ENCODE peak calls at places on chromosomes 7 and 10, in six cellular contexts. One of them, this sample, is unnamed.

GRCh38 chr10:124996854-124997215 is 54.9 kb downstream of the ZRANB1 start:
- DNase-seq in transverse colon: peak
- DNase-seq in lower leg skin: peak
- DNase-seq in IMR-90: no peak
- DNase-seq in tibial nerve: no peak
- DNase-seq in prostate gland: no peak
- DNase-seq in this sample: no peak

GRCh38 chr10:29555091-29555745 is 79.6 kb downstream of the SVIL start:
- DNase-seq in transverse colon: no peak
- DNase-seq in lower leg skin: no peak
- DNase-seq in IMR-90: peak
- DNase-seq in tibial nerve: no peak
- DNase-seq in prostate gland: no peak
- DNase-seq in this sample: no peak

GRCh38 chr7:100353685-100354330 is 4.1 kb upstream of the PILRB start:
- DNase-seq in transverse colon: no peak
- DNase-seq in lower leg skin: no peak
- DNase-seq in IMR-90: no peak
- DNase-seq in tibial nerve: no peak
- DNase-seq in prostate gland: no peak
- DNase-seq in this sample: peak

GRCh38 chr10:121096617-121097431 is 245.7 kb downstream of the WDR11 start:
- DNase-seq in transverse colon: peak
- DNase-seq in lower leg skin: no peak
- DNase-seq in IMR-90: no peak
- DNase-seq in tibial nerve: peak
- DNase-seq in prostate gland: no peak
- DNase-seq in this sample: no peak

GRCh38 chr7:80186721-80187120 is 52.1 kb downstream of the GNAI1 start:
- DNase-seq in transverse colon: no peak
- DNase-seq in lower leg skin: no peak
- DNase-seq in IMR-90: no peak
- DNase-seq in tibial nerve: no peak
- DNase-seq in prostate gland: no peak
- DNase-seq in this sample: no peak

GRCh38 chr10:125002423-125003145 is 60.7 kb downstream of the ZRANB1 start:
- DNase-seq in transverse colon: no peak
- DNase-seq in lower leg skin: no peak
- DNase-seq in IMR-90: no peak
- DNase-seq in tibial nerve: no peak
- DNase-seq in prostate gland: no peak
- DNase-seq in this sample: peak

GRCh38 chr10:101566333-101567164 is 21.5 kb downstream of the POLL start:
- DNase-seq in transverse colon: no peak
- DNase-seq in lower leg skin: no peak
- DNase-seq in IMR-90: peak
- DNase-seq in tibial nerve: no peak
- DNase-seq in prostate gland: no peak
- DNase-seq in this sample: no peak

GRCh38 chr10:62380002-62380401 is 5.8 kb downstream of the ZNF365 start:
- DNase-seq in transverse colon: no peak
- DNase-seq in lower leg skin: no peak
- DNase-seq in IMR-90: peak
- DNase-seq in tibial nerve: no peak
- DNase-seq in prostate gland: no peak
- DNase-seq in this sample: no peak

GRCh38 chr7:1934756-1935155 is 264.7 kb downstream of the ELFN1 start:
- DNase-seq in transverse colon: no peak
- DNase-seq in lower leg skin: no peak
- DNase-seq in IMR-90: no peak
- DNase-seq in tibial nerve: no peak
- DNase-seq in prostate gland: no peak
- DNase-seq in this sample: no peak

GRCh38 chr10:88088441-88089340 is 225.3 kb downstream of the PTEN start:
- DNase-seq in transverse colon: no peak
- DNase-seq in lower leg skin: no peak
- DNase-seq in IMR-90: no peak
- DNase-seq in tibial nerve: no peak
- DNase-seq in prostate gland: peak
- DNase-seq in this sample: no peak

GRCh38 chr7:106420210-106420609 is 135.4 kb upstream of the NAMPT start:
- DNase-seq in transverse colon: no peak
- DNase-seq in lower leg skin: no peak
- DNase-seq in IMR-90: no peak
- DNase-seq in tibial nerve: no peak
- DNase-seq in prostate gland: no peak
- DNase-seq in this sample: no peak

GRCh38 chr7:116236020-116236630 is 25.8 kb downstream of the TES start:
- DNase-seq in transverse colon: peak
- DNase-seq in lower leg skin: peak
- DNase-seq in IMR-90: peak
- DNase-seq in tibial nerve: peak
- DNase-seq in prostate gland: peak
- DNase-seq in this sample: peak

DNA sequence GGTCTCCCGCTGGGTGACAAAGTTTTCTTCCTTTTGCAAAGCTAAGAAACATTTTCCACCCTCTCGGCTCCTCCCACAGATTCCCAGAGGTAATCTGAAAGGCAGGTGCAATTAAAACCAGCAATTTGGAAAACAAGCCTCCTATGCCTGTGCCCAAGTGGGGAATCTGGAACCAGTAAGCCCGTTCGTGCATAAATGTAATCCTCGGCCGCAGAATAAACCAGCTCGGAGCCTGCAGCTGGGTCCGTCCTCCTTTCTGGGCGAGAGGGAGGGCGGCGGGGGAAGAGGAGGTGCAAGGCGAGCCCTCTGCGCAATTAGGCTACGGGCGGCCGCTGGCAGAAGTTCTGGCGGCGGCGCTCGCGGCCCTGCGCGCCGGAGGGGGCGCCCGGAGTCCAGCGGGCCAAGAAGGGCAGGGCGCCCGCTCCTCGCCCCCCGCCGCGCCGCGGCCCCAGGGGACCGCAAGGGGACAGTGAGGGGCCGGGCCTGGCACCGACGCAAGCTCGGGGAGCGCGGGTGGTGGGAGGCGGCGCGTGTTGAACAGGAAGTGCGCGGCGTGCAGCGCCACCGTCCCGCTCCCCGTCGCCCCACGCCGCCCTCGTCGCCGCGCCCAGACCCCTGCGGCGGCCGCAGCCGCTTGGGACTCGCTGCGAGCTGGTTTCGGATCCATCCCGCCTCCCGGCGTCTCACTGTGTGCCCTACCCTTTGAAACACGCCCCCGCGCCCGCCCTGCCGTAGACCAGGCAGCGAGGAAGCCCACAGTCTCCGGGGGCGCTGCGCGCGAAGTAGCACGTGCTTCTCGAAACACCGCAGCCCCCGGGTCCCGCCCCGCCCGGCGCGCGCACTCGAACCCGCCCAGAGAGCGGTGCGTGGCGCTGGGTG is at the start of gene PRKAG2:
- DNase-seq in transverse colon: peak
- DNase-seq in lower leg skin: peak
- DNase-seq in IMR-90: no peak
- DNase-seq in tibial nerve: peak
- DNase-seq in prostate gland: peak
- DNase-seq in this sample: peak
- TF ChIP-seq POLR2A in transverse colon: peak
- TF ChIP-seq POLR2A in lower leg skin: no peak
- TF ChIP-seq POLR2A in IMR-90: no peak
- TF ChIP-seq POLR2A in tibial nerve: peak
- TF ChIP-seq POLR2A in prostate gland: peak
- TF ChIP-seq POLR2A in this sample: no peak

GRCh38 chr10:72274730-72275350 is 1.1 kb downstream of the DDIT4 start:
- DNase-seq in transverse colon: peak
- DNase-seq in lower leg skin: peak
- DNase-seq in IMR-90: peak
- DNase-seq in tibial nerve: no peak
- DNase-seq in prostate gland: peak
- DNase-seq in this sample: peak
- TF ChIP-seq POLR2A in transverse colon: peak
- TF ChIP-seq POLR2A in lower leg skin: no peak
- TF ChIP-seq POLR2A in IMR-90: no peak
- TF ChIP-seq POLR2A in tibial nerve: no peak
- TF ChIP-seq POLR2A in prostate gland: no peak
- TF ChIP-seq POLR2A in this sample: no peak

DNA sequence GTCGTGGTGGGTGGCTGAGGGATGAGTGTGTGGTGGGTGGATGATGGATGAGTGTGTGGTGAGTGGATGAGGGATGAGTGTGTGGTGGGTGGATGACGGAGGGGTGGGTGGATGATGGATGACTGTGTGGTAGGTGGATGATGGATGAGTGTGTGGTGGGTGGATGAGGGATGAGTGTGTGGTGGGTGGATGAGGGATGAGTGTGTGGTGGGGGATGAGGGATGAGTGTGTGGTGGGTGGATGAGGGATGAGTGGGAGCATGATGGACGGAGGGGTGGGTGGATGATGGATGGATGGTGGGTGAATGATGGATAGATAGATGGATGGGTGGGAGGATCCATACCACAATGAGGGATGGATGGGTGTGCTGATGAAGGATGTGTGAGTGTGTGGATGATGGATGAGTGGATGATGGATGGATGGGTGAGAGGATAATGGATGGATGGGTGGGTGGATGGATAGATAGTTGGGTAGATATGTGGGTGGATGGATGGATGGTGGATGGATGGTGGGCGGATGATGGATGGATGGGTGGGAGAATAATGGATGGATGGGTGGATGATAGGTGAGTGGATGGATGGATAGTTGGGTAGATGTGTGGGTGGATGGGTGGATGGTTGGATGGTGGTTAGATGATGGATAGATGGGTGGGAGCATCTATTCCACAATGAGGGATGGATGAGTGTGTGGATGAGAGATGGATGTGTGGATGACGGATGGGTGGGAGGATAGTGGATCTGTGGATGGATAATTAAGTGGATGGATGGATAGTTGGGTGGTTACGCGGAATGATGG is 266.8 kb downstream of the CELF2 start:
- DNase-seq in transverse colon: no peak
- DNase-seq in lower leg skin: no peak
- DNase-seq in IMR-90: no peak
- DNase-seq in tibial nerve: no peak
- DNase-seq in prostate gland: no peak
- DNase-seq in this sample: no peak
- TF ChIP-seq POLR2A in transverse colon: no peak
- TF ChIP-seq POLR2A in lower leg skin: no peak
- TF ChIP-seq POLR2A in IMR-90: no peak
- TF ChIP-seq POLR2A in tibial nerve: no peak
- TF ChIP-seq POLR2A in prostate gland: no peak
- TF ChIP-seq POLR2A in this sample: no peak

GRCh38 chr7:15609287-15609686 is 47.5 kb upstream of the AGMO start:
- DNase-seq in transverse colon: no peak
- DNase-seq in lower leg skin: no peak
- DNase-seq in IMR-90: no peak
- DNase-seq in tibial nerve: no peak
- DNase-seq in prostate gland: no peak
- DNase-seq in this sample: no peak

GRCh38 chr7:15606561-15606960 is 44.7 kb upstream of the AGMO start:
- DNase-seq in transverse colon: no peak
- DNase-seq in lower leg skin: no peak
- DNase-seq in IMR-90: no peak
- DNase-seq in tibial nerve: no peak
- DNase-seq in prostate gland: no peak
- DNase-seq in this sample: no peak

GRCh38 chr7:15604166-15604565 is 42.4 kb upstream of the AGMO start:
- DNase-seq in transverse colon: no peak
- DNase-seq in lower leg skin: no peak
- DNase-seq in IMR-90: no peak
- DNase-seq in tibial nerve: no peak
- DNase-seq in prostate gland: no peak
- DNase-seq in this sample: no peak

GRCh38 chr7:15612205-15612604 is 50.4 kb upstream of the AGMO start:
- DNase-seq in transverse colon: no peak
- DNase-seq in lower leg skin: no peak
- DNase-seq in IMR-90: no peak
- DNase-seq in tibial nerve: no peak
- DNase-seq in prostate gland: no peak
- DNase-seq in this sample: no peak

DNA sequence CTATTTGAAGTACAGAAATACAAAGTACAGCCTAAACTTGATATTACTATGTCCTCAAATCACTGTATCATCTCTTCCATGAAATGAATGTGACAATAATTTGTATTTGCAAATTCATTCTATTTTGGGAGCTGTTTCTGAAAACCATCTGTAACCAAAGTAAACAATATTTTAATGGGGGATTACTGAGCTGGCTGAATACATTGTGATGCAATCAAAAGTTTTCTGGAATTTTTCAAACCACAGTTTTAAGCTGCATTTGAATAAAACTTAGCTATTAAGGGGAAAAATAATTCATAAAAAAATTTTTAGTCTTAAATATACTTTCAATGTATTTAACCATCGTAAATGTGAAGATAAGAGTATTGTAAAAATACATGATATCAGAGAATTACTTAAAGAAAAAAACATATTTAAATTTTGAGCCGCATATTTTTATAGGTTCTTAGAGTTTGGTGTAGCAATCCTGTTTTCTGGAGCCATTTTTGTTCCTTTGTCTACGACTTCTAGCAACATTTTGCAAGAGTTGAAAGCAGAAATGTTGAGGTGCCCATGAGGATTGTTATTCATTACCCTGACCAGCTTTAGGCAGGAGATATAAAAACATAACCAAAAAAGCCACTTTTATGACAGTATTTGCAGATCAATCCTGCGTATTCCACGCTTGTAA is 45.9 kb upstream of the AGMO start:
- DNase-seq in transverse colon: no peak
- DNase-seq in lower leg skin: no peak
- DNase-seq in IMR-90: no peak
- DNase-seq in tibial nerve: no peak
- DNase-seq in prostate gland: no peak
- DNase-seq in this sample: no peak
- TF ChIP-seq POLR2A in transverse colon: no peak
- TF ChIP-seq POLR2A in lower leg skin: no peak
- TF ChIP-seq POLR2A in IMR-90: no peak
- TF ChIP-seq POLR2A in tibial nerve: no peak
- TF ChIP-seq POLR2A in prostate gland: no peak
- TF ChIP-seq POLR2A in this sample: no peak

DNA sequence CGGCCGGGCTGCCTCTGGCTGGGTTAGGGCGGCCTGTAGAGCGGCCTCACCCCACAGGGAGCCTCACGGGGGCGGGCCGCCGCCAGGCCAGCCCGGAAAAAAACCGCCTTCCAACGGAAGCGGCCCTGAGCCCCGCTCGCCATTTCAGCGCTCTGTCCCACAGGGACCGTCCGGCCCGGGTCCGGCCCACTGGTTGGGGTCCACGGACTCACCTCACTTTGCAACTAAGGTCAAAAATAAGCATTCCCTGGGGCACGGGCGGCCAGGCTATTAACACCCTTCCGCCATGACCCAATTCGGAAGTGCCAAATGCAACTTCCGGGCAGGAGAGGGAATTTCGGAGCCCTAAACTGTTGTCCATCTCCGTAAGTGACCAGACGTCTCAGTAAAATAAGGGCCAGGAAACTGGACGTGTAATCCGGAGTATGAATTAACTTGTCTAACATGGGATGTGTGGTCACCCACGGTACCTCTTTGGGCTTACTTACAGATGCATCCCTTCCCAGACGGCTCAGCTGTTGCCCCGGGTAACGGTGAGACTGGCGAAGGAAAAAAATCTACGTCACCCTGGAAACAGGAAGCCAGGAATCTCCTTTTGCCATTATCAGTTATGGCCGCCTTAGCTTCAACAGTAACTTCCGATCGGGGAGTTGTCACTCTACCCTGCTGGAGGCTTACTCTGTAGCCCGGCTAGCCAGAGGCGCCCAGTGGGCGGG is at the start of gene BBIP1:
- DNase-seq in transverse colon: no peak
- DNase-seq in lower leg skin: peak
- DNase-seq in IMR-90: peak
- DNase-seq in tibial nerve: peak
- DNase-seq in prostate gland: no peak
- DNase-seq in this sample: no peak
- TF ChIP-seq POLR2A in transverse colon: peak
- TF ChIP-seq POLR2A in lower leg skin: no peak
- TF ChIP-seq POLR2A in IMR-90: peak
- TF ChIP-seq POLR2A in tibial nerve: no peak
- TF ChIP-seq POLR2A in prostate gland: peak
- TF ChIP-seq POLR2A in this sample: no peak

This sample was measured in testis.